ENCODE peak calls at places on chromosomes 2 and 18, in four cellular contexts. One of them, this sample, is unnamed.

GRCh38 chr2:18545384-18545783 is 15.1 kb downstream of the RDH14 start:
- DNase-seq in KG1: no peak
- DNase-seq in CD8-positive, alpha-beta memory T cell: no peak
- DNase-seq in K562: no peak
- DNase-seq in this sample: peak; percentile 30

GRCh38 chr2:162732946-162733698 is 105.4 kb downstream of the KCNH7 start:
- DNase-seq in KG1: no peak
- DNase-seq in K562: no peak
- DNase-seq in CD8-positive, alpha-beta memory T cell: no peak
- DNase-seq in this sample: no peak

GRCh38 chr2:42568431-42569115 is at the start of gene MTA3:
- DNase-seq in CD8-positive, alpha-beta memory T cell: peak; percentile 30
- DNase-seq in K562: peak; percentile 89
- DNase-seq in KG1: no peak
- DNase-seq in this sample: peak; percentile 46

GRCh38 chr18:69588301-69588700 is 187.6 kb downstream of the DOK6 start:
- DNase-seq in CD8-positive, alpha-beta memory T cell: no peak
- DNase-seq in KG1: no peak
- DNase-seq in K562: no peak
- DNase-seq in this sample: no peak

GRCh38 chr2:196592912-196593881 is 46.3 kb upstream of the CCDC150 start:
- DNase-seq in KG1: peak; percentile 14
- DNase-seq in K562: peak; percentile 13
- DNase-seq in CD8-positive, alpha-beta memory T cell: no peak
- DNase-seq in this sample: peak; percentile 65

GRCh38 chr2:88054300-88055048 is 1.1 kb downstream of the KRCC1 start:
- DNase-seq in KG1: no peak
- DNase-seq in CD8-positive, alpha-beta memory T cell: no peak
- DNase-seq in K562: no peak
- DNase-seq in this sample: no peak

GRCh38 chr2:210170442-210171303 is 536 bp downstream of the KANSL1L start:
- DNase-seq in K562: peak; percentile 86
- DNase-seq in CD8-positive, alpha-beta memory T cell: peak; percentile 95
- DNase-seq in KG1: peak; percentile 91
- DNase-seq in this sample: peak; percentile 91

GRCh38 chr2:172465417-172466334 is 38.3 kb downstream of the ITGA6 start:
- DNase-seq in K562: peak; percentile 71
- DNase-seq in KG1: peak; percentile 50
- DNase-seq in CD8-positive, alpha-beta memory T cell: peak; percentile 57
- DNase-seq in this sample: no peak

GRCh38 chr2:109254174-109254904 is 125.3 kb downstream of the SH3RF3 start:
- DNase-seq in KG1: no peak
- DNase-seq in CD8-positive, alpha-beta memory T cell: no peak
- DNase-seq in K562: no peak
- DNase-seq in this sample: no peak